ENCODE peak calls at places on chromosomes 5 and 9, in nine cellular contexts. H is mucosa of descending colon; F is CD8-positive, alpha-beta memory T cell; V is uterus; Y is upper lobe of left lung; E is ovary; I is hepatocyte; M is ascending aorta; A is A549. B is an unnamed sample. For H3K4me1, the result is how much of the 10 kb centered on the place peaks cover.

GRCh38 chr9:75013735-75014134 is 14.4 kb downstream of the CARNMT1 start:
- DNase-seq in H (no peak), F (no peak), V (no peak), Y (no peak), E (no peak), I (no peak), M (no peak), A (no peak), B (no peak)

GRCh38 chr5:121350493-121350892 is 501.2 kb upstream of the FTMT start:
- DNase-seq in H (no peak), F (no peak), V (no peak), Y (no peak), E (no peak), I (no peak), M (no peak), A (no peak), B (no peak)

GRCh38 chr9:95588724-95589282 is 72.0 kb upstream of the PTCH1 start:
- DNase-seq in H (no peak), F (no peak), V (no peak), Y (no peak), E (no peak), I (no peak), M (no peak), A (no peak), B (no peak)

GRCh38 chr5:172106511-172107356 is 81.3 kb downstream of the STK10 start:
- DNase-seq in H (peak), F (peak), V (peak), Y (peak), E (peak), I (peak), M (no peak), A (peak), B (peak)

GRCh38 chr5:1788200-1788599 is 11.4 kb downstream of the MRPL36 start:
- DNase-seq in H (no peak), F (no peak), V (no peak), Y (no peak), E (no peak), I (no peak), M (no peak), A (no peak), B (no peak)

GRCh38 chr5:52799358-52799982 is 11.8 kb downstream of the ITGA1 start:
- DNase-seq in H (peak), F (no peak), V (peak), Y (peak), E (no peak), I (peak), M (peak), A (peak), B (peak)

GRCh38 chr9:88988796-88989641 is 2.2 kb upstream of the S1PR3 start:
- DNase-seq in H (no peak), F (no peak), V (peak), Y (no peak), E (no peak), I (no peak), M (no peak), A (no peak), B (no peak)

GRCh38 chr9:79104216-79104615 is 467.5 kb upstream of the TLE4 start:
- DNase-seq in H (no peak), F (no peak), V (no peak), Y (no peak), E (no peak), I (no peak), M (no peak), A (no peak), B (no peak)

GRCh38 chr9:121683652-121684051 is 32.2 kb downstream of the DAB2IP start:
- DNase-seq in H (no peak), F (no peak), V (no peak), Y (no peak), E (no peak), I (no peak), M (no peak), A (no peak), B (no peak)

GRCh38 chr9:121684381-121685145 is 33.1 kb downstream of the DAB2IP start:
- DNase-seq in H (peak), F (no peak), V (peak), Y (no peak), E (no peak), I (peak), M (no peak), A (peak), B (peak)

GRCh38 chr9:121685146-121685794 is 33.8 kb downstream of the DAB2IP start:
- DNase-seq in H (no peak), F (no peak), V (no peak), Y (no peak), E (no peak), I (no peak), M (no peak), A (no peak), B (no peak)

GRCh38 chr9:121686930-121687541 is 35.6 kb downstream of the DAB2IP start:
- DNase-seq in H (peak), F (peak), V (peak), Y (peak), E (peak), I (peak), M (peak), A (peak), B (peak)

GRCh38 chr9:121685795-121686377 is 34.5 kb downstream of the DAB2IP start:
- DNase-seq in H (no peak), F (no peak), V (no peak), Y (no peak), E (no peak), I (no peak), M (no peak), A (no peak), B (no peak)
- H3K4me1 ChIP-seq in H (under half), F (under half), V (under half), Y (under half), E (under half), I (under half), M (under half), A (under half), B (under half)

GRCh38 chr5:133056891-133057290 is 5.1 kb downstream of the HSPA4 start:
- DNase-seq in H (no peak), F (no peak), V (no peak), Y (no peak), E (no peak), I (no peak), M (no peak), A (no peak), B (no peak)

GRCh38 chr5:133051547-133052316 is at the start of gene HSPA4:
- DNase-seq in H (peak), F (peak), V (peak), Y (peak), E (peak), I (peak), M (peak), A (peak), B (peak)

GRCh38 chr5:133053463-133053862 is 1.6 kb downstream of the HSPA4 start:
- DNase-seq in H (no peak), F (no peak), V (no peak), Y (no peak), E (peak), I (no peak), M (no peak), A (no peak), B (no peak)

GRCh38 chr5:133052317-133053175 is 733 bp downstream of the HSPA4 start:
- DNase-seq in H (peak), F (peak), V (peak), Y (peak), E (peak), I (peak), M (no peak), A (peak), B (peak)

GRCh38 chr5:133054697-133055471 is 3.1 kb downstream of the HSPA4 start:
- DNase-seq in H (no peak), F (no peak), V (no peak), Y (no peak), E (no peak), I (no peak), M (no peak), A (no peak), B (no peak)
- H3K4me1 ChIP-seq in H (under half), F (under half), V (under half), Y (under half), E (under half), I (under half), M (under half), A (under half), B (under half)

GRCh38 chr5:151662805-151663204 is 23.9 kb downstream of the SPARC start:
- DNase-seq in H (no peak), F (no peak), V (no peak), Y (no peak), E (no peak), I (no peak), M (no peak), A (no peak), B (no peak)

GRCh38 chr5:151661096-151661495 is 25.6 kb downstream of the SPARC start:
- DNase-seq in H (no peak), F (no peak), V (no peak), Y (no peak), E (no peak), I (no peak), M (no peak), A (no peak), B (no peak)

GRCh38 chr5:151659001-151659754 is 27.5 kb downstream of the SPARC start:
- DNase-seq in H (peak), F (peak), V (peak), Y (peak), E (peak), I (peak), M (peak), A (peak), B (peak)

GRCh38 chr5:151661968-151662732 is 24.6 kb downstream of the SPARC start:
- DNase-seq in H (no peak), F (no peak), V (no peak), Y (no peak), E (no peak), I (no peak), M (no peak), A (no peak), B (no peak)

DNA sequence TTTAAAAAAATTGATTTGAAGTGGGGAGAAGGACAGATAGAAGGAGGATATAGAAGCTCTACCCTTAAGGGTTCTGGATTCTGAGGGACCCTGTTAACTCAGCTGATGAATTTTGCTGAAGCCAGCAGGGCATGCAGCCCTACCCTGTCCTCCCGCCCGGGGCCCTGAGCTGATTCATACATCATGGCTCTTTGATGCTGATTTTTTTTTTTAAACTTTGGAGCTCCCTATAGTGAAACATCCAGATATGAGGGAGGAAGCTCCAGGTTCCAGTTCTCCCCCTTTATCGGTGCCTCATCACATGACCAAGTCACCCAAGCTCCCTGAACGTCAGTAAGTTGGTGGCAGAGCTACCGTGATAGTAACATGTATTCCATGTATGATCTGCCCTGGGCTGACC is 26.1 kb downstream of the SPARC start:
- DNase-seq in H (no peak), F (no peak), V (no peak), Y (no peak), E (no peak), I (no peak), M (no peak), A (no peak), B (no peak)
- H3K4me1 ChIP-seq in H (under half), F (under half), V (under half), Y (under half), E (under half), I (under half), M (under half), A (under half), B (under half)

GRCh38 chr5:6596388-6596787 is 36.5 kb downstream of the NSUN2 start:
- DNase-seq in H (no peak), F (no peak), V (no peak), Y (no peak), E (no peak), I (no peak), M (no peak), A (no peak), B (no peak)
- H3K4me1 ChIP-seq in H (under half), F (under half), V (under half), Y (under half), E (under half), I (under half), M (under half), A (under half), B (under half)

GRCh38 chr5:138951091-138951985 is 76.2 kb upstream of the LRRTM2 start:
- DNase-seq in H (no peak), F (no peak), V (no peak), Y (peak), E (no peak), I (no peak), M (no peak), A (no peak), B (peak)

GRCh38 chr5:138950411-138951011 is 75.4 kb upstream of the LRRTM2 start:
- DNase-seq in H (no peak), F (no peak), V (no peak), Y (peak), E (no peak), I (no peak), M (no peak), A (no peak), B (peak)

GRCh38 chr5:138948391-138949222 is 73.5 kb upstream of the LRRTM2 start:
- DNase-seq in H (no peak), F (no peak), V (no peak), Y (peak), E (no peak), I (no peak), M (no peak), A (no peak), B (peak)

GRCh38 chr5:138949223-138949574 is 74.1 kb upstream of the LRRTM2 start:
- DNase-seq in H (no peak), F (no peak), V (no peak), Y (peak), E (no peak), I (no peak), M (no peak), A (no peak), B (no peak)

GRCh38 chr5:138949988-138950387 is 74.9 kb upstream of the LRRTM2 start:
- DNase-seq in H (no peak), F (no peak), V (no peak), Y (peak), E (no peak), I (no peak), M (no peak), A (no peak), B (peak)
- H3K4me1 ChIP-seq in H (under half), F (under half), V (under half), Y (under half), E (under half), I (under half), M (half or more), A (under half), B (half or more)

GRCh38 chr5:32279223-32279622 is 33.5 kb downstream of the MTMR12 start:
- DNase-seq in H (no peak), F (no peak), V (no peak), Y (no peak), E (no peak), I (no peak), M (no peak), A (no peak), B (peak)

GRCh38 chr5:32276173-32276853 is 36.4 kb downstream of the MTMR12 start:
- DNase-seq in H (no peak), F (no peak), V (no peak), Y (no peak), E (no peak), I (peak), M (no peak), A (peak), B (no peak)

GRCh38 chr5:32279786-32280185 is 33.0 kb downstream of the MTMR12 start:
- DNase-seq in H (no peak), F (no peak), V (no peak), Y (no peak), E (no peak), I (no peak), M (no peak), A (no peak), B (peak)

GRCh38 chr5:32277782-32278181 is 35.0 kb downstream of the MTMR12 start:
- DNase-seq in H (no peak), F (no peak), V (no peak), Y (no peak), E (no peak), I (no peak), M (no peak), A (no peak), B (no peak)

GRCh38 chr5:32278403-32278802 is 34.3 kb downstream of the MTMR12 start:
- DNase-seq in H (no peak), F (peak), V (no peak), Y (no peak), E (no peak), I (peak), M (no peak), A (no peak), B (no peak)
- H3K4me1 ChIP-seq in H (under half), F (under half), V (under half), Y (under half), E (under half), I (under half), M (under half), A (under half), B (under half)

GRCh38 chr9:68873179-68873578 is 140.7 kb downstream of the PRKACG start:
- DNase-seq in H (no peak), F (no peak), V (no peak), Y (no peak), E (no peak), I (no peak), M (no peak), A (no peak), B (no peak)

GRCh38 chr9:68869020-68869419 is 144.9 kb downstream of the PRKACG start:
- DNase-seq in H (no peak), F (no peak), V (no peak), Y (no peak), E (no peak), I (no peak), M (no peak), A (no peak), B (no peak)

GRCh38 chr9:68876265-68876664 is 137.6 kb downstream of the PRKACG start:
- DNase-seq in H (no peak), F (no peak), V (no peak), Y (no peak), E (no peak), I (no peak), M (no peak), A (no peak), B (no peak)

GRCh38 chr9:68870049-68870448 is 143.9 kb downstream of the PRKACG start:
- DNase-seq in H (no peak), F (no peak), V (no peak), Y (no peak), E (no peak), I (no peak), M (no peak), A (no peak), B (no peak)

GRCh38 chr9:68872026-68872501 is 141.8 kb downstream of the PRKACG start:
- DNase-seq in H (no peak), F (no peak), V (no peak), Y (no peak), E (no peak), I (no peak), M (no peak), A (no peak), B (no peak)
- H3K4me1 ChIP-seq in H (under half), F (under half), V (under half), Y (under half), E (under half), I (under half), M (under half), A (under half), B (under half)

DNA sequence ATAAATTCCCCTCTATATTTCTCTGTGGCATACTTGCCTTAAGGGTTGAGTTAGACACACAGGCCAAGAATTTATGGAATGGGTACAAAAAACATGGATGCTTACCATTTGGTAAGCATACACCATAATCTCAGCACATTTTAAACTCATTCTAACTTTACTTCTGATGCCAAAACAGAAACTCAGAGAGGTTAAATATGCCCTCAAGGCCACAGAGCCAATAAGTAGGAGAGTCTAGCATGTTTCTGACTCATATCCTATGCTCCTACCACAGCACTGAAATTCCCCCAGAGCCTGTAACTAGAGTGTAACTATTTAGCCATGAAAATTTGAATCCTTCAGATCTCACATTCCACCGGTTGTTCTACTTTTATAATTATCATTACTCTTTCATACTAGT is 559.7 kb downstream of the ACTL7B start:
- DNase-seq in H (no peak), F (no peak), V (no peak), Y (no peak), E (no peak), I (no peak), M (no peak), A (no peak), B (no peak)
- H3K4me1 ChIP-seq in H (under half), F (under half), V (under half), Y (under half), E (under half), I (under half), M (under half), A (under half), B (under half)